ENCODE peak calls at places on chromosomes 12 and 14, in nine cellular contexts. Q is fibroblast of villous mesenchyme; X is colonic mucosa; P is lower lobe of right lung; T is AG04450; S is hepatocyte; D is CD8-positive, alpha-beta T cell; K is spleen; M is cardiac muscle cell. B is an unnamed sample.
A peak's percentile ranks its signal among the peaks of the same experiment; 100 is the strongest.

GRCh38 chr12:12723681-12724420 is 6.7 kb downstream of the CDKN1B start:
- DNase-seq in X (peak; percentile 52), K (peak; percentile 91), Q (peak; percentile 60), D (peak; percentile 55), S (peak; percentile 52), M (peak; percentile 55), P (peak; percentile 59), T (no peak), B (no peak)

GRCh38 chr12:31832740-31833540 is 104.1 kb upstream of the AMN1 start:
- DNase-seq in P (no peak), Q (no peak), M (no peak), T (no peak), X (no peak), K (no peak), S (no peak), D (peak; percentile 13), B (no peak)

GRCh38 chr14:91410781-91411536 is 6.7 kb downstream of the CCDC88C start:
- DNase-seq in D (no peak), T (no peak), P (no peak), S (no peak), Q (no peak), M (no peak), X (no peak), K (peak; percentile 40), B (no peak)

GRCh38 chr14:101083564-101084435 is 180.3 kb upstream of the RTL1 start:
- DNase-seq in K (peak; percentile 65), X (peak; percentile 17), T (no peak), P (no peak), M (no peak), Q (no peak), D (no peak), S (no peak), B (no peak)

GRCh38 chr12:14854586-14855163 is 11.3 kb upstream of the ART4 start:
- DNase-seq in M (no peak), Q (peak; percentile 82), D (no peak), T (no peak), X (no peak), P (no peak), S (no peak), K (no peak), B (no peak)

GRCh38 chr12:1932264-1932777 is 13.9 kb upstream of the CACNA2D4 start:
- DNase-seq in K (peak; percentile 70), S (peak; percentile 58), T (no peak), M (no peak), D (no peak), Q (peak; percentile 41), P (peak; percentile 50), X (peak; percentile 76), B (no peak)

GRCh38 chr12:79223210-79223609 is 358.6 kb downstream of the SYT1 start:
- DNase-seq in X (no peak), Q (no peak), M (no peak), T (no peak), K (peak; percentile 47), S (no peak), D (no peak), P (no peak), B (no peak)

GRCh38 chr12:3962661-3963483 is 89.7 kb upstream of the PARP11 start:
- DNase-seq in M (peak; percentile 33), S (peak; percentile 64), Q (no peak), X (no peak), K (peak; percentile 86), T (no peak), D (peak; percentile 77), P (peak; percentile 53), B (no peak)

DNA sequence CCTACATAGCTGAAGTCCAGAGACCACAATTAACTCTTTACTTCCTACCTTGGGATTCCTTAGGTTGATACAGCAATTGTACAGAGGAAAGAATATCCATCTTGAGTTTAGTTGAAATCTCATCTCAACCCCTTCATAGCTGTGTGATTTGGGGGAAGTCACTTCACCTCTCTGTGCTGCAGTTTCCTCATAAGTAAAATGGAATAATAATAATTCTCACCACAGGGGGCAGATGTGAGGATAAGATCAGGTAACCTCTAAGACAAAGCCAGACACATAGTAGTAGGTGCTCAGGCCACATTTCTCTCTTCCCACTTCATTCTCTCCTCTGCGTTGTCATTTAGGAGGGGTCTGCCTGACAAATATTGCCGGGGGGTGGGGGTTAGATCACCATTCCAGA is 6.7 kb downstream of the FOXN4 start:
- DNase-seq in K (no peak), M (no peak), S (peak; percentile 31), D (no peak), T (no peak), P (no peak), Q (no peak), X (no peak), B (no peak)
- TF ChIP-seq CTCF in K (no peak), M (peak; percentile 15), S (no peak), D (no peak), T (no peak), P (no peak), Q (no peak), X (no peak), B (no peak)

GRCh38 chr14:99945732-99946651 is 119.2 kb upstream of the EVL start:
- DNase-seq in Q (no peak), M (no peak), D (no peak), P (no peak), S (no peak), X (no peak), K (no peak), T (no peak), B (no peak)

GRCh38 chr14:99947695-99948094 is 117.5 kb upstream of the EVL start:
- DNase-seq in S (no peak), Q (peak; percentile 50), D (no peak), K (no peak), X (no peak), M (no peak), T (no peak), P (no peak), B (no peak)

GRCh38 chr14:99943620-99944019 is 121.6 kb upstream of the EVL start:
- DNase-seq in T (no peak), S (no peak), D (no peak), P (no peak), K (no peak), M (no peak), X (no peak), Q (no peak), B (no peak)

GRCh38 chr14:99944241-99944651 is 121.0 kb upstream of the EVL start:
- DNase-seq in Q (no peak), S (peak; percentile 26), M (no peak), P (no peak), X (no peak), T (no peak), D (no peak), K (no peak), B (no peak)

DNA sequence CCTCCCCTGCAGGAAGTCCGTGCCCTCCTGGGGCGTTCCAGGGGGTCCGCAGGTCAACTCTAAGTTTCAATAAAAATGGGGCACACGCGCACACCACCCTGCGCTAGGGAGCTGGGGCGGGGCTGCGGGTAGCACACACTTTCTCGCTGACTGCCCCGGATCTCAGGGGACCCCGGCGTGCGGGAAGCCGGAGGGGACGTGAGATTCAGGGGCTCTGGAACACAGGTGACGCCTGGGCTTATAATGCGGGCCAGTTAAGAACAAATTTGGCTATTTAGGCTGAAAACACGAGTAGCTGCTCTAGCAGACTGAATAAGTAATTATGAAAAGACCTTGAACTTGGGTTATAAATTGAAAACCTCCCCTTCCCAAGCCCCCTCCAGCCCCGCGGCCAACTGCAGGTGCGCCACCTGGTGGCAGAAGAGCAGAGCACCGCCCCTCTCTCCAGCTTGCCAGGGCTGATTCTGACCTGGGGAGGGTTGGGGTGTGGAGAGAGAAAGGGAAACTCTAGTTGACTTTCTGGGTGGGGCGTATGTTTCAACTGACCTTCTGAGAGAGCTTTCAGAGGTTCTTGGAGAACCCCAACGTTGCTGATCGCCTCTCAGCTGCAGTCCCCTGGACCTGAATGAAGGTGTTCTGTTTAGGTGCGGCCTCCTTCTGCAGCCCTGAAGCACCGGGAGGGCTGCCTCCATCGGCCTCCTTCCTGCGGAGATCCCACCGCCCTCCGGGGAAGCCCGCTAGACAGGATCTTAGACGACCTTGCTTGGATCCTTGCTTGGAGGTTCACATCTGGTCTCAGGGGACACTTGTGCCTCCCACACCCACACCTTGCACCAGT is 118.4 kb upstream of the EVL start:
- DNase-seq in K (no peak), D (peak; percentile 69), T (no peak), Q (no peak), S (peak; percentile 57), X (peak; percentile 38), M (peak; percentile 64), P (no peak), B (no peak)
- H3K4me3 ChIP-seq in K (no peak overlapping the region), D (peak overlapping the region; percentile 44), T (no peak overlapping the region), Q (no peak overlapping the region), S (no peak overlapping the region), X (no peak overlapping the region), M (peak overlapping the region; percentile 4), P (no peak overlapping the region), B (no peak overlapping the region)

GRCh38 chr12:9050521-9051155 is 61.3 kb downstream of the KLRG1 start:
- DNase-seq in Q (no peak), D (no peak), K (no peak), P (no peak), S (no peak), M (no peak), X (no peak), T (no peak), B (no peak)

GRCh38 chr12:9051156-9051545 is 61.8 kb downstream of the KLRG1 start:
- DNase-seq in X (no peak), S (no peak), T (no peak), M (no peak), Q (no peak), K (no peak), D (no peak), P (no peak), B (no peak)

GRCh38 chr12:9047105-9047504 is 57.8 kb downstream of the KLRG1 start:
- DNase-seq in Q (no peak), D (no peak), M (no peak), K (no peak), S (no peak), X (no peak), P (no peak), T (no peak), B (no peak)

GRCh38 chr12:9048930-9049329 is 59.6 kb downstream of the KLRG1 start:
- DNase-seq in T (no peak), M (no peak), P (no peak), Q (no peak), K (no peak), D (no peak), X (no peak), S (no peak), B (no peak)

GRCh38 chr12:9049520-9050133 is 60.3 kb downstream of the KLRG1 start:
- DNase-seq in T (peak; percentile 11), S (peak; percentile 67), K (no peak), P (no peak), X (no peak), Q (peak; percentile 61), D (peak; percentile 42), M (peak; percentile 56), B (no peak)
- TF ChIP-seq CTCF in T (peak; percentile 54), S (peak; percentile 70), K (peak; percentile 24), P (peak; percentile 59), X (peak; percentile 26), Q (peak; percentile 48), D (peak; percentile 85), M (peak; percentile 57), B (no peak)

GRCh38 chr12:25810683-25811082 is 147.8 kb upstream of the RASSF8 start:
- DNase-seq in D (no peak), X (no peak), K (no peak), M (no peak), P (no peak), Q (no peak), S (no peak), T (no peak), B (no peak)

GRCh38 chr12:25811656-25812126 is 146.8 kb upstream of the RASSF8 start:
- DNase-seq in M (no peak), K (no peak), P (no peak), S (peak; percentile 21), X (no peak), D (no peak), Q (peak; percentile 76), T (no peak), B (no peak)

GRCh38 chr12:25812295-25812694 is 146.2 kb upstream of the RASSF8 start:
- DNase-seq in K (no peak), M (no peak), X (no peak), T (no peak), D (no peak), P (no peak), Q (no peak), S (no peak), B (no peak)

GRCh38 chr12:25806271-25806670 is 152.2 kb upstream of the RASSF8 start:
- DNase-seq in M (no peak), X (no peak), S (no peak), Q (peak; percentile 31), T (no peak), D (no peak), P (no peak), K (no peak), B (no peak)

DNA sequence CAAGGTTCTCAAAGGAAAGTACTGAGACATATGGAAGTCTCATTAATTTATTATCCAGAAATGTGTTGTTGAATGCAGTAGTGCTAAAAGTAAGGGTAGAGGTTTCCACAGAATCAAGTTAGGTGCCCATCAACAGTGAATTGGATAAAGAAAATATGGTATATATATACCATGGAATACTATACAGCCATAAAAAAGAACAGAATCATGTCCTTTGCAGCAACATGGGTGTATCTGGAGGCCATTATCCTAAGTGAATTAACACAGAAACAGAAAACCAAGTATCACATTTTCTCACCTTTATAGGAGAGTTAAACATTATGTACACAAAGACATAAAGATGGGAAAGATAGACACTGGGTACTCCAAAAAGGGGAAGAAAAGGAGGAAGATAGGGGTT is 149.9 kb upstream of the RASSF8 start:
- DNase-seq in Q (no peak), T (no peak), X (no peak), K (no peak), M (no peak), D (no peak), P (no peak), S (no peak), B (no peak)
- H3K4me3 ChIP-seq in Q (no peak overlapping the region), T (no peak overlapping the region), X (no peak overlapping the region), K (no peak overlapping the region), M (no peak overlapping the region), D (no peak overlapping the region), P (no peak overlapping the region), S (no peak overlapping the region), B (no peak overlapping the region)

B was measured in AG04449.